ENCODE peak calls at places on chromosomes 13 and 19, in five cellular contexts. N, T, M, D and A are unnamed samples.

GRCh38 chr13:81133066-81133465 is 792.1 kb upstream of the SPRY2 start:
- DNase-seq in T (no peak), D (no peak), M (no peak), N (no peak), A (no peak)

GRCh38 chr13:30504081-30504480 is 38.3 kb upstream of the HMGB1 start:
- DNase-seq in D (no peak), T (no peak), M (peak; percentile 32), N (no peak), A (no peak)

GRCh38 chr19:7857727-7858701 is 16.2 kb downstream of the PRR36 start:
- DNase-seq in T (no peak), D (no peak), N (peak; percentile 67), M (no peak), A (no peak)

GRCh38 chr13:51122868-51123267 is 11.8 kb upstream of the C13orf42 start:
- DNase-seq in D (no peak), N (no peak), M (peak; percentile 14), T (no peak), A (no peak)

GRCh38 chr19:14686411-14686810 is 3.4 kb upstream of the ZNF333 start:
- DNase-seq in T (no peak), M (peak; percentile 31), D (peak; percentile 44), N (peak; percentile 69), A (no peak)

GRCh38 chr13:59879281-59879680 is 284.4 kb downstream of the DIAPH3 start:
- DNase-seq in T (no peak), D (no peak), M (no peak), N (no peak), A (no peak)

GRCh38 chr19:42563352-42564210 is 31.1 kb downstream of the CEACAM8 start:
- DNase-seq in D (no peak), N (peak; percentile 58), T (peak; percentile 78), M (peak; percentile 45), A (peak; percentile 36)

GRCh38 chr13:44921931-44922758 is 67.1 kb downstream of the NUFIP1 start:
- DNase-seq in M (peak; percentile 93), N (no peak), T (peak; percentile 67), D (no peak), A (peak; percentile 27)

GRCh38 chr13:51373451-51373850 is 34.0 kb downstream of the SERPINE3 start:
- DNase-seq in T (no peak), M (no peak), D (no peak), N (no peak), A (no peak)

GRCh38 chr13:20565120-20565736 is 1.7 kb upstream of the IFT88 start:
- DNase-seq in N (no peak), T (no peak), M (no peak), D (no peak), A (no peak)

GRCh38 chr13:36814465-36814864 is 4.6 kb upstream of the RFXAP start:
- DNase-seq in M (peak; percentile 38), T (no peak), N (no peak), D (no peak), A (no peak)

GRCh38 chr13:44153536-44153935 is 220.1 kb upstream of the SERP2 start:
- DNase-seq in T (no peak), N (no peak), M (no peak), D (no peak), A (no peak)

GRCh38 chr13:98787986-98788385 is 35.5 kb upstream of the SLC15A1 start:
- DNase-seq in T (no peak), D (no peak), M (no peak), N (no peak), A (no peak)

GRCh38 chr13:111278258-111278657 is 42.2 kb upstream of the TEX29 start:
- DNase-seq in M (no peak), D (no peak), N (no peak), T (no peak), A (no peak)

GRCh38 chr13:20127563-20128458 is 33.0 kb downstream of the GJA3 start:
- DNase-seq in D (peak; percentile 84), T (peak; percentile 61), M (peak; percentile 62), N (no peak), A (peak; percentile 73)

GRCh38 chr13:40340368-40341085 is 325.9 kb downstream of the FOXO1 start:
- DNase-seq in M (peak; percentile 52), D (no peak), T (no peak), N (no peak), A (no peak)

GRCh38 chr19:38274734-38275133 is 10.4 kb downstream of the SPINT2 start:
- DNase-seq in M (no peak), T (no peak), D (peak; percentile 64), N (no peak), A (peak; percentile 79)

GRCh38 chr13:75485286-75486062 is 3.5 kb upstream of the TBC1D4 start:
- DNase-seq in D (no peak), T (peak; percentile 20), M (peak; percentile 47), N (no peak), A (peak; percentile 33)

GRCh38 chr19:10471909-10472308 is 31.2 kb downstream of the KEAP1 start:
- DNase-seq in D (no peak), N (peak; percentile 65), T (no peak), M (peak; percentile 54), A (no peak)

GRCh38 chr13:91355099-91355825 is 7.8 kb downstream of the MIR17HG start:
- DNase-seq in D (no peak), T (no peak), N (peak; percentile 47), M (no peak), A (no peak)

GRCh38 chr13:84645196-84646071 is 763.2 kb upstream of the SLITRK1 start:
- DNase-seq in D (no peak), M (no peak), T (no peak), N (no peak), A (peak; percentile 38)

GRCh38 chr19:32676186-32676894 is 692 bp downstream of the RGS9BP start:
- DNase-seq in N (no peak), D (peak; percentile 50), T (no peak), M (no peak), A (peak; percentile 39)

GRCh38 chr19:13301627-13302334 is 151.6 kb downstream of the IER2 start:
- DNase-seq in T (no peak), N (no peak), D (no peak), M (no peak), A (no peak)

GRCh38 chr13:91247768-91248167 is 99.7 kb upstream of the MIR17HG start:
- DNase-seq in T (no peak), N (peak; percentile 50), M (no peak), D (no peak), A (no peak)

GRCh38 chr13:51241720-51242119 is 19.5 kb downstream of the FAM124A start:
- DNase-seq in M (no peak), T (no peak), D (no peak), N (no peak), A (no peak)

GRCh38 chr13:99310382-99311031 is 3.3 kb upstream of the GPR183 start:
- DNase-seq in T (peak; percentile 60), D (no peak), M (peak; percentile 69), N (no peak), A (no peak)

GRCh38 chr19:29245221-29245620 is 32.3 kb upstream of the UQCRFS1 start:
- DNase-seq in T (no peak), D (no peak), M (peak; percentile 23), N (no peak), A (no peak)

GRCh38 chr13:52450012-52450792 is at the start of gene VPS36:
- DNase-seq in M (peak; percentile 85), T (peak; percentile 92), D (peak; percentile 99), N (peak; percentile 95), A (peak; percentile 95)

GRCh38 chr19:52190679-52191293 is 934 bp downstream of the PPP2R1A start:
- DNase-seq in N (peak; percentile 50), D (peak; percentile 55), M (peak; percentile 56), T (peak; percentile 54), A (peak; percentile 51)

GRCh38 chr19:56076413-56076998 is 44.6 kb downstream of the ZNF787 start:
- DNase-seq in N (peak; percentile 61), T (peak; percentile 79), D (no peak), M (peak; percentile 55), A (peak; percentile 59)

GRCh38 chr13:35812730-35813129 is 318.5 kb downstream of the DCLK1 start:
- DNase-seq in D (no peak), N (no peak), T (no peak), M (no peak), A (no peak)

GRCh38 chr13:113207890-113208423 is 512 bp downstream of the PCID2 start:
- DNase-seq in D (peak; percentile 57), T (peak; percentile 46), M (peak; percentile 47), N (no peak), A (peak; percentile 41)

GRCh38 chr13:112842343-112842856 is 126.6 kb upstream of the MCF2L start:
- DNase-seq in N (no peak), D (peak; percentile 72), M (no peak), T (no peak), A (peak; percentile 9)

GRCh38 chr19:16737909-16738308 is 18.3 kb downstream of the NWD1 start:
- DNase-seq in M (no peak), D (no peak), N (no peak), T (no peak), A (no peak)

GRCh38 chr19:10551698-10552301 is 8.1 kb downstream of the ATG4D start:
- DNase-seq in M (no peak), N (peak; percentile 54), D (no peak), T (no peak), A (no peak)

GRCh38 chr13:85710545-85710944 is 88.7 kb downstream of the SLITRK6 start:
- DNase-seq in T (no peak), N (no peak), D (no peak), M (no peak), A (no peak)

GRCh38 chr13:44365008-44365407 is 8.6 kb upstream of the SERP2 start:
- DNase-seq in T (peak; percentile 52), N (no peak), M (peak; percentile 87), D (no peak), A (no peak)

GRCh38 chr19:49896863-49897621 is at the start of gene IL4I1:
- DNase-seq in M (peak; percentile 55), D (no peak), T (peak; percentile 45), N (peak; percentile 77), A (no peak)